ENCODE peak calls at places on chromosomes 11 and 22, in four cellular contexts. W is amygdala, Q is omental fat pad, A is adipocyte. T is an unnamed sample.

GRCh38 chr11:63536669-63537292 is at the start of gene PLAAT4:
- DNase-seq in W (peak; percentile 63), Q (no peak), A (peak; percentile 78), T (peak; percentile 54)

GRCh38 chr11:44032304-44033085 is 15.3 kb upstream of the ACCSL start:
- DNase-seq in W (no peak), Q (no peak), A (peak; percentile 50), T (no peak)

GRCh38 chr22:31344369-31345330 is 1.5 kb downstream of the PATZ1 start:
- DNase-seq in W (no peak), Q (no peak), A (peak; percentile 47), T (peak; percentile 55)

GRCh38 chr11:32006799-32007388 is 84.0 kb upstream of the RCN1 start:
- DNase-seq in W (no peak), Q (no peak), A (peak; percentile 73), T (peak; percentile 26)

GRCh38 chr11:74689666-74690065 is 41.6 kb downstream of the CHRDL2 start:
- DNase-seq in W (no peak), Q (no peak), A (no peak), T (peak; percentile 42)

GRCh38 chr22:19663286-19663815 is 51.0 kb upstream of the SEPTIN5 start:
- DNase-seq in W (no peak), Q (no peak), A (peak; percentile 88), T (peak; percentile 67)

GRCh38 chr22:19287889-19288288 is 3.6 kb downstream of the CLTCL1 start:
- DNase-seq in W (no peak), Q (no peak), A (peak; percentile 87), T (peak; percentile 71)

GRCh38 chr11:73554677-73555320 is 43.1 kb downstream of the FAM168A start:
- DNase-seq in W (no peak), Q (no peak), A (no peak), T (no peak)

GRCh38 chr11:64088159-64089026 is 52.7 kb downstream of the FLRT1 start:
- DNase-seq in W (no peak), Q (no peak), A (no peak), T (no peak)

GRCh38 chr22:44325718-44326548 is 13.2 kb upstream of the SHISAL1 start:
- DNase-seq in W (no peak), Q (no peak), A (peak; percentile 84), T (peak; percentile 33)

GRCh38 chr11:27237641-27238040 is 125.4 kb downstream of the CCDC34 start:
- DNase-seq in W (no peak), Q (no peak), A (no peak), T (no peak)

GRCh38 chr11:63914896-63915681 is 1.9 kb downstream of the RCOR2 start:
- DNase-seq in W (no peak), Q (no peak), A (no peak), T (no peak)

GRCh38 chr11:78339483-78339882 is 78.1 kb downstream of the GAB2 start:
- DNase-seq in W (no peak), Q (no peak), A (no peak), T (no peak)

GRCh38 chr11:120137187-120137610 is 714 bp downstream of the TRIM29 start:
- DNase-seq in W (no peak), Q (no peak), A (no peak), T (no peak)

GRCh38 chr11:122758974-122759373 is 79.3 kb upstream of the CRTAM start:
- DNase-seq in W (no peak), Q (no peak), A (no peak), T (no peak)

GRCh38 chr22:46959369-46959768 is 196.9 kb downstream of the TBC1D22A start:
- DNase-seq in W (no peak), Q (no peak), A (no peak), T (no peak)

T was measured in fibroblast of gingiva.